ENCODE peak calls at places on chromosomes 11 and 22, in seven cellular contexts. Q is psoas muscle; I is BE2C; F is H9; M is heart left ventricle; B is CD8-positive, alpha-beta memory T cell; J is sigmoid colon. O is an unnamed sample. For H3K4me1, the result is how much of the 10 kb centered on the place peaks cover.

GRCh38 chr11:47349521-47350095 is 2.9 kb downstream of the MYBPC3 start:
- DNase-seq in F (no peak), J (no peak), B (no peak), Q (no peak), M (peak), I (no peak), O (no peak)

GRCh38 chr22:18056161-18056666 is 21.6 kb upstream of the PEX26 start:
- DNase-seq in I (peak), Q (no peak), B (no peak), J (no peak), F (no peak), M (no peak), O (no peak)

GRCh38 chr11:59776210-59777066 is 21.3 kb downstream of the STX3 start:
- DNase-seq in J (no peak), M (no peak), B (no peak), I (no peak), Q (no peak), F (no peak), O (no peak)

GRCh38 chr11:34358258-34358665 is 452 bp upstream of the ABTB2 start:
- DNase-seq in J (peak), F (no peak), M (peak), Q (no peak), B (no peak), I (peak), O (peak)

GRCh38 chr11:36376315-36376887 is 80.3 kb downstream of the PRR5L start:
- DNase-seq in F (peak), Q (no peak), I (no peak), J (peak), B (no peak), M (peak), O (no peak)

GRCh38 chr22:17313591-17313990 is 55.7 kb upstream of the CECR2 start:
- DNase-seq in B (no peak), I (no peak), M (no peak), J (no peak), Q (no peak), F (no peak), O (no peak)

GRCh38 chr11:38323961-38324761 is 1726.1 kb upstream of the RAG2 start:
- DNase-seq in J (no peak), F (peak), Q (no peak), B (no peak), I (no peak), M (no peak), O (no peak)

GRCh38 chr22:24007253-24008021 is 2.2 kb upstream of the GSTT4 start:
- DNase-seq in J (no peak), Q (no peak), B (no peak), I (no peak), M (no peak), F (no peak), O (no peak)

GRCh38 chr22:39277135-39277607 is 32.4 kb upstream of the PDGFB start:
- DNase-seq in F (no peak), M (no peak), J (no peak), B (no peak), I (no peak), Q (no peak), O (no peak)

GRCh38 chr22:32880906-32881596 is 79.5 kb downstream of the TIMP3 start:
- DNase-seq in Q (peak), M (peak), I (peak), F (no peak), B (no peak), J (peak), O (peak)

GRCh38 chr11:78744202-78744601 is 169.5 kb upstream of the NARS2 start:
- DNase-seq in I (no peak), M (no peak), B (no peak), F (no peak), Q (no peak), J (no peak), O (no peak)

GRCh38 chr11:123219066-123219697 is 24.1 kb upstream of the CLMP start:
- DNase-seq in Q (no peak), M (no peak), J (peak), B (no peak), I (no peak), F (no peak), O (no peak)

GRCh38 chr22:46815896-46816721 is 53.7 kb downstream of the TBC1D22A start:
- DNase-seq in J (no peak), I (no peak), Q (no peak), F (no peak), M (no peak), B (no peak), O (no peak)

GRCh38 chr22:50074551-50075042 is 10.6 kb downstream of the MLC1 start:
- DNase-seq in J (no peak), B (no peak), F (peak), M (no peak), Q (no peak), I (no peak), O (no peak)

GRCh38 chr22:48259991-48260670 is 1497.7 kb downstream of the TBC1D22A start:
- DNase-seq in I (no peak), Q (no peak), F (no peak), J (no peak), B (no peak), M (no peak), O (no peak)

GRCh38 chr11:27347949-27348879 is 14.8 kb downstream of the CCDC34 start:
- DNase-seq in J (no peak), M (no peak), Q (no peak), I (no peak), F (peak), B (no peak), O (no peak)

GRCh38 chr11:83441596-83441995 is 155.4 kb upstream of the CCDC90B start:
- DNase-seq in J (no peak), M (no peak), Q (no peak), I (no peak), B (no peak), F (no peak), O (no peak)

GRCh38 chr11:66467756-66468155 is 1.1 kb downstream of the PELI3 start:
- DNase-seq in Q (peak), B (peak), M (peak), F (peak), J (no peak), I (no peak), O (no peak)

GRCh38 chr22:27952091-27952490 is 33.0 kb upstream of the PITPNB start:
- DNase-seq in Q (no peak), I (no peak), F (no peak), M (no peak), J (no peak), B (no peak), O (no peak)

GRCh38 chr22:22768885-22769284 is 118.7 kb upstream of the IGLL5 start:
- DNase-seq in B (no peak), Q (no peak), F (no peak), I (no peak), M (no peak), J (no peak), O (no peak)

GRCh38 chr11:27039873-27040272 is 742 bp upstream of the BBOX1 start:
- DNase-seq in J (no peak), B (no peak), F (no peak), M (no peak), I (no peak), Q (no peak), O (no peak)

GRCh38 chr11:62909107-62909894 is 11.9 kb downstream of the CHRM1 start:
- DNase-seq in J (peak), M (peak), F (peak), I (peak), Q (peak), B (no peak), O (no peak)

GRCh38 chr11:134139873-134140331 is 71.0 kb downstream of the JAM3 start:
- DNase-seq in M (peak), J (peak), B (peak), I (peak), Q (no peak), F (peak), O (no peak)

GRCh38 chr11:44680982-44681597 is 45.7 kb upstream of the TSPAN18 start:
- DNase-seq in J (no peak), B (peak), I (no peak), M (no peak), F (peak), Q (no peak), O (no peak)

GRCh38 chr11:121591405-121592033 is 138.8 kb upstream of the SORL1-AS1 start:
- DNase-seq in J (peak), F (peak), I (peak), B (peak), M (peak), Q (no peak), O (no peak)

GRCh38 chr22:42716221-42716620 is 4.4 kb downstream of the A4GALT start:
- DNase-seq in F (no peak), Q (no peak), J (no peak), M (no peak), B (no peak), I (no peak), O (no peak)

GRCh38 chr11:71086687-71087258 is 165.6 kb downstream of the SHANK2 start:
- DNase-seq in M (no peak), Q (no peak), B (no peak), J (no peak), F (peak), I (peak), O (no peak)

GRCh38 chr11:2572491-2573239 is 127.1 kb downstream of the KCNQ1OT1 start:
- DNase-seq in Q (peak), F (no peak), M (no peak), B (no peak), J (no peak), I (no peak), O (no peak)

GRCh38 chr11:64891215-64891848 is 12.9 kb upstream of the EHD1 start:
- DNase-seq in F (no peak), B (no peak), M (no peak), J (no peak), Q (no peak), I (no peak), O (no peak)

GRCh38 chr11:108609681-108610080 is 16.1 kb upstream of the EXPH5 start:
- DNase-seq in B (no peak), J (no peak), F (no peak), M (no peak), Q (no peak), I (no peak), O (no peak)

DNA sequence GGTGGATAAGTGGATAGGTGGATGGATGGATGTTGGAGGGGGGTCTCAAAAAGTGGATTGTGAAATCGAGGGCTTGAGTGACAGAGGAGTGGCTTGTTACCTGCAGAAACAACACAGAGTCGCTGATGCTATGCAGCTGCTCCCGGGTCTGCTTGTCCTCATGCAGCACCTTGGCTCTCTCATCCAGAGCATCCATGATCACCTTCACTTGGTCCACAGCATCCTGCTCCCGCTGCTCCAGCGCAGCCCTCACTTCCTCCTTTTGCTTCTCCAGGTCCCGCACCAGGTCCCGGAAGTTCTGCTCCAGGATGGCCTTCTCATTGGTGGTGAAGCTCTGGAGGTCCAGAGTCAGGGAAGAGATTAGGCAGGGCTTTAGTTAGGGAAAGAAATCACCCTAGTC is 10.7 kb downstream of the TRIM29 start:
- DNase-seq in I (no peak), Q (peak), F (no peak), J (no peak), M (no peak), B (no peak), O (no peak)
- H3K4me1 ChIP-seq in I (under half), Q (under half), F (under half), J (under half), M (under half), B (under half), O (under half)

GRCh38 chr22:36795633-36796032 is 19.7 kb upstream of the IFT27 start:
- DNase-seq in B (no peak), F (no peak), Q (no peak), I (no peak), J (no peak), M (no peak), O (no peak)

GRCh38 chr22:36787594-36787993 is 11.7 kb upstream of the IFT27 start:
- DNase-seq in F (no peak), M (no peak), B (no peak), Q (no peak), J (no peak), I (no peak), O (no peak)

GRCh38 chr22:36790648-36791047 is 14.7 kb upstream of the IFT27 start:
- DNase-seq in J (no peak), B (no peak), Q (no peak), I (no peak), M (no peak), F (no peak), O (no peak)
- H3K4me1 ChIP-seq in J (under half), B (under half), Q (under half), I (under half), M (under half), F (under half), O (under half)

DNA sequence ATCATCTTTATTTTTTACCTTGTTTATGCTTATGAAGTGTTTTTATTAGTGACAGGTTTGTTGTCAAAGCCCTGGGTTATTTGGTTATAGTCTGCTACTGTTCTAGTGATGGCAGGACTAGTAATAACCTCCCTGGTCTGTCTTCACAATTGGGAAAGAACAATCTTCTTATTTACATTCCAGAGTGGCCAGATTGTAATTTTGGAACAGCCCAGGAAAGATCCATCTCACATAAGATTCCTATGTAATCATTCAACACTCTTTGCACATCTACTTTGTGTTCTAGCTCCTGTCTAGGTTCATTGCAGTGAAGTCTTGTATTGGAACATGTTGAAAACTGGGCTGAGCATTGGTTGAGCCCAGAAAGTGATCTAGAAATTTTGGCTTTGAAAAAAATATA is 63.8 kb downstream of the CYB5R2 start:
- DNase-seq in M (no peak), I (no peak), J (no peak), B (no peak), F (no peak), Q (no peak), O (no peak)
- H3K4me1 ChIP-seq in M (under half), I (under half), J (under half), B (under half), F (under half), Q (under half), O (under half)

GRCh38 chr11:72423840-72424239 is 10.5 kb downstream of the CLPB start:
- DNase-seq in M (no peak), F (no peak), I (no peak), B (peak), Q (no peak), J (no peak), O (no peak)
- H3K4me1 ChIP-seq in M (under half), F (under half), I (under half), B (under half), Q (under half), J (under half), O (under half)

DNA sequence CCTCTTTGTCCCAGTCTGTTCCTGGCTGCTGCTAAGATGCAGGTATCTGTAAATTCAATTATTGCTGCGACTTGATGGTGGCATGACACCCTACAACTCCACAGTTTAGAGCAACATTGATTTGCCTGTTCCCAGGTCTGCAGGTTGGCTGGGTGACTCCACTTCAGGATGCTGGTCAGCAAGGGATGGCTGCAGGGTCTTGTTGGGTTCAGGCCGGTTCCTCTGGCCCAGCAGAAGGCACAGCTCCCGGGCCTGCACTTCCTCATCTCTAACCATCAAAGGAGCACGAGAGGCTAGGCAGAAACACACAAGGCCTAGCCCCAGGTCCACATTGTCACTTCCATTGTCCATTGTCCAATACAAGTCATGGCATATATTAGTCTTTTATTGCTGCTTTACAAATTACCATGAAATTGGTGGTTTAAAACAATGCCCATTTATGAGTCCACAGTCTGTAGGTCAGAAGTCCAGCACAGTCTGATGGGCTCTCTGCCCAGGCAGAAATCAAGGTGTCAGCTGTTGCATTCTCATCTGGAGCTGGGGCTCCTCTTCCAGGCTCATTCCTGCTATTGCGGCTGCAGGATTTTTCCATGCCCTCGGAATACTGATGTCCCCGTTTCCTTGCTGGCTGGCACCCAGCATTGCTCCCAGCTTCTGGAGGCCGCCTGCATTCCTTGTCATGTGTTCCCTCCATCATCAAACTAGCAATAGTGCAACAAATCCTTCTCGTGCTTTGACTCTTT is 96.6 kb upstream of the LMO1 start:
- DNase-seq in M (no peak), J (peak), Q (no peak), B (no peak), F (no peak), I (no peak), O (no peak)
- H3K4me1 ChIP-seq in M (under half), J (under half), Q (under half), B (under half), F (under half), I (under half), O (under half)